ENCODE peak calls at places on chromosomes 3 and 15, in five cellular contexts. One of them, this sample, is unnamed.

GRCh38 chr3:187967982-187968381 is 186.0 kb upstream of the LPP start:
- DNase-seq in uterus: no peak
- DNase-seq in retinal pigment epithelial cell: no peak
- DNase-seq in prostate gland: no peak
- DNase-seq in coronary artery: no peak
- DNase-seq in this sample: no peak

GRCh38 chr3:42507252-42507651 is 4.8 kb downstream of the VIPR1 start:
- DNase-seq in retinal pigment epithelial cell: no peak
- DNase-seq in uterus: no peak
- DNase-seq in prostate gland: peak
- DNase-seq in coronary artery: peak
- DNase-seq in this sample: no peak

GRCh38 chr3:86221601-86222000 is 769.3 kb downstream of the VGLL3 start:
- DNase-seq in uterus: no peak
- DNase-seq in prostate gland: no peak
- DNase-seq in coronary artery: no peak
- DNase-seq in retinal pigment epithelial cell: no peak
- DNase-seq in this sample: no peak

GRCh38 chr3:190968616-190969015 is 106.1 kb upstream of the GMNC start:
- DNase-seq in prostate gland: no peak
- DNase-seq in retinal pigment epithelial cell: no peak
- DNase-seq in coronary artery: no peak
- DNase-seq in uterus: no peak
- DNase-seq in this sample: no peak

GRCh38 chr15:90994059-90994416 is 297 bp downstream of the PRC1 start:
- DNase-seq in retinal pigment epithelial cell: no peak
- DNase-seq in prostate gland: peak
- DNase-seq in uterus: no peak
- DNase-seq in coronary artery: no peak
- DNase-seq in this sample: no peak

GRCh38 chr3:119937229-119937628 is 155.3 kb downstream of the NR1I2 start:
- DNase-seq in uterus: no peak
- DNase-seq in coronary artery: no peak
- DNase-seq in prostate gland: no peak
- DNase-seq in retinal pigment epithelial cell: no peak
- DNase-seq in this sample: no peak

GRCh38 chr3:128277378-128278049 is 124.2 kb downstream of the EEFSEC start:
- DNase-seq in retinal pigment epithelial cell: no peak
- DNase-seq in uterus: no peak
- DNase-seq in coronary artery: peak
- DNase-seq in prostate gland: no peak
- DNase-seq in this sample: no peak

GRCh38 chr3:43755511-43756200 is 64.9 kb downstream of the ABHD5 start:
- DNase-seq in prostate gland: no peak
- DNase-seq in retinal pigment epithelial cell: no peak
- DNase-seq in coronary artery: no peak
- DNase-seq in uterus: no peak
- DNase-seq in this sample: no peak

GRCh38 chr3:147411777-147412176 is 2.6 kb downstream of the ZIC1 start:
- DNase-seq in coronary artery: no peak
- DNase-seq in retinal pigment epithelial cell: no peak
- DNase-seq in uterus: no peak
- DNase-seq in prostate gland: no peak
- DNase-seq in this sample: no peak

GRCh38 chr15:43748376-43748775 is 2.1 kb downstream of the PDIA3 start:
- DNase-seq in prostate gland: no peak
- DNase-seq in coronary artery: no peak
- DNase-seq in uterus: no peak
- DNase-seq in retinal pigment epithelial cell: no peak
- DNase-seq in this sample: no peak

GRCh38 chr15:57138260-57138895 is 219.9 kb downstream of the TCF12 start:
- DNase-seq in uterus: no peak
- DNase-seq in coronary artery: no peak
- DNase-seq in retinal pigment epithelial cell: peak
- DNase-seq in prostate gland: no peak
- DNase-seq in this sample: no peak

GRCh38 chr3:129567176-129567705 is 24.3 kb downstream of the H1-8 start:
- DNase-seq in coronary artery: no peak
- DNase-seq in retinal pigment epithelial cell: no peak
- DNase-seq in prostate gland: no peak
- DNase-seq in uterus: no peak
- DNase-seq in this sample: no peak

GRCh38 chr15:54428596-54428995 is 450.4 kb downstream of the UNC13C start:
- DNase-seq in uterus: no peak
- DNase-seq in coronary artery: no peak
- DNase-seq in retinal pigment epithelial cell: no peak
- DNase-seq in prostate gland: no peak
- DNase-seq in this sample: no peak

GRCh38 chr15:71071529-71071928 is 43.7 kb upstream of the THSD4 start:
- DNase-seq in uterus: no peak
- DNase-seq in retinal pigment epithelial cell: no peak
- DNase-seq in prostate gland: no peak
- DNase-seq in coronary artery: no peak
- DNase-seq in this sample: no peak

GRCh38 chr3:175336406-175337133 is 477.4 kb downstream of the NAALADL2 start:
- DNase-seq in uterus: no peak
- DNase-seq in coronary artery: no peak
- DNase-seq in retinal pigment epithelial cell: no peak
- DNase-seq in prostate gland: no peak
- DNase-seq in this sample: no peak

GRCh38 chr3:71425491-71426071 is 157.9 kb downstream of the FOXP1 start:
- DNase-seq in retinal pigment epithelial cell: no peak
- DNase-seq in prostate gland: no peak
- DNase-seq in coronary artery: no peak
- DNase-seq in uterus: no peak
- DNase-seq in this sample: no peak

GRCh38 chr15:77034620-77035467 is 36.1 kb downstream of the TSPAN3 start:
- DNase-seq in retinal pigment epithelial cell: no peak
- DNase-seq in coronary artery: peak
- DNase-seq in prostate gland: no peak
- DNase-seq in uterus: no peak
- DNase-seq in this sample: no peak

GRCh38 chr15:69712999-69713398 is 260.4 kb downstream of the RPLP1 start:
- DNase-seq in uterus: no peak
- DNase-seq in coronary artery: no peak
- DNase-seq in retinal pigment epithelial cell: no peak
- DNase-seq in prostate gland: no peak
- DNase-seq in this sample: no peak

GRCh38 chr15:41984622-41985021 is 12.3 kb upstream of the EHD4 start:
- DNase-seq in coronary artery: no peak
- DNase-seq in retinal pigment epithelial cell: no peak
- DNase-seq in prostate gland: no peak
- DNase-seq in uterus: no peak
- DNase-seq in this sample: no peak

GRCh38 chr3:20406621-20407020 is 220.6 kb upstream of the SGO1 start:
- DNase-seq in coronary artery: no peak
- DNase-seq in uterus: no peak
- DNase-seq in prostate gland: no peak
- DNase-seq in retinal pigment epithelial cell: no peak
- DNase-seq in this sample: no peak

GRCh38 chr15:37015476-37015875 is 84.9 kb downstream of the MEIS2 start:
- DNase-seq in retinal pigment epithelial cell: no peak
- DNase-seq in uterus: no peak
- DNase-seq in prostate gland: no peak
- DNase-seq in coronary artery: no peak
- DNase-seq in this sample: no peak

GRCh38 chr15:96073908-96074307 is 256.6 kb upstream of the NR2F2 start:
- DNase-seq in retinal pigment epithelial cell: no peak
- DNase-seq in coronary artery: no peak
- DNase-seq in uterus: no peak
- DNase-seq in prostate gland: no peak
- DNase-seq in this sample: no peak
- TF ChIP-seq CTCF in retinal pigment epithelial cell: no peak
- TF ChIP-seq CTCF in coronary artery: no peak
- TF ChIP-seq CTCF in uterus: no peak
- TF ChIP-seq CTCF in prostate gland: no peak
- TF ChIP-seq CTCF in this sample: no peak

GRCh38 chr3:180595536-180595935 is 6.4 kb upstream of the TTC14 start:
- DNase-seq in prostate gland: no peak
- DNase-seq in uterus: no peak
- DNase-seq in coronary artery: no peak
- DNase-seq in retinal pigment epithelial cell: no peak
- DNase-seq in this sample: no peak

GRCh38 chr3:180600473-180600872 is 1.5 kb upstream of the TTC14 start:
- DNase-seq in retinal pigment epithelial cell: no peak
- DNase-seq in prostate gland: no peak
- DNase-seq in uterus: no peak
- DNase-seq in coronary artery: no peak
- DNase-seq in this sample: no peak

GRCh38 chr3:180590396-180590795 is 11.6 kb upstream of the TTC14 start:
- DNase-seq in uterus: no peak
- DNase-seq in prostate gland: no peak
- DNase-seq in coronary artery: no peak
- DNase-seq in retinal pigment epithelial cell: no peak
- DNase-seq in this sample: no peak

DNA sequence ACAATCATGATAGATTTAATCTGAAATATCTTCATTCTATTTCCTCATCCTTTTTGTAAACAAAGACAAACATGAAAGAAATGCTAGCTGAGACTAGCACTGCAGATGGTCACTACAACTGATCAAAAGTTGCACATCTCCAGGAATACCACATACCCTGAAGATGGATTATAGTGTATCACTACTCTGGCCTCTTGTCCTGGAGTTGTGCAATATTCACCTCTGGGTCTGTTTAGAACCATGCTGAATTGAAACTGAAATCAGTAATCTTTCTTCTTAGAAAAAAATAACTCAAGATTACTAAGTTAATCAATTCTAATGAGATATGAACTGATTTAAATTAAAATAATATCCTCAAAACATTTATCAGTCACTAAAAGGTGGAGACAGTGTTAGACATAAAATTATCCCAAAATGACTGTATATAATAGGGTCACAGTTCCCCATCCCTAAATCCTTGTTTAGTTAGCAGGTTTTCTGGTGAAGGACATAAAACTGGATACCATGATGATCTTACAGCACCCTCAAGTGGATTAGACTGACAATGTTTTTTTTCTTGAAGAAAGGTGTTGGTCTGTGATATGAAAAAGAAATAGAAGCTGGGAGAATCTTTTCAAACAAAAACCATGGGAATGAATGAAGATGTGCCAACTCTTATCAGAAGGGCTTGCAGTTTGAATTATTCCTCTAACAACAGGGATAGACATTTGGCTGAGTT is 7.2 kb upstream of the TTC14 start:
- DNase-seq in coronary artery: no peak
- DNase-seq in prostate gland: no peak
- DNase-seq in uterus: no peak
- DNase-seq in retinal pigment epithelial cell: peak
- DNase-seq in this sample: no peak
- TF ChIP-seq CTCF in coronary artery: no peak
- TF ChIP-seq CTCF in prostate gland: no peak
- TF ChIP-seq CTCF in uterus: no peak
- TF ChIP-seq CTCF in retinal pigment epithelial cell: peak
- TF ChIP-seq CTCF in this sample: no peak

GRCh38 chr3:122754867-122755835 is 38.5 kb downstream of the HSPBAP1 start:
- DNase-seq in retinal pigment epithelial cell: no peak
- DNase-seq in uterus: no peak
- DNase-seq in prostate gland: no peak
- DNase-seq in coronary artery: no peak
- DNase-seq in this sample: no peak
- TF ChIP-seq CTCF in retinal pigment epithelial cell: peak
- TF ChIP-seq CTCF in uterus: peak
- TF ChIP-seq CTCF in prostate gland: peak
- TF ChIP-seq CTCF in coronary artery: peak
- TF ChIP-seq CTCF in this sample: no peak

GRCh38 chr3:54837964-54838363 is 89.9 kb downstream of the LRTM1 start:
- DNase-seq in coronary artery: no peak
- DNase-seq in uterus: no peak
- DNase-seq in retinal pigment epithelial cell: no peak
- DNase-seq in prostate gland: no peak
- DNase-seq in this sample: no peak
- TF ChIP-seq CTCF in coronary artery: no peak
- TF ChIP-seq CTCF in uterus: no peak
- TF ChIP-seq CTCF in retinal pigment epithelial cell: peak
- TF ChIP-seq CTCF in prostate gland: no peak
- TF ChIP-seq CTCF in this sample: no peak

This sample was measured in omental fat pad.